ENCODE peak calls at places on chromosomes 11 and 22, in five cellular contexts. J is astrocyte of the spinal cord, X is brain microvascular endothelial cell, N is fibroblast of mammary gland, M is body of pancreas. P is an unnamed sample.

GRCh38 chr22:36644333-36644757 is 59.2 kb downstream of the CACNG2 start:
- DNase-seq in J (peak), X (peak), M (peak), N (peak), P (peak)

GRCh38 chr11:125724125-125724524 is 22.0 kb upstream of the PATE1 start:
- DNase-seq in N (peak), M (no peak), X (peak), J (no peak), P (peak)

GRCh38 chr11:35598254-35599125 is 19.8 kb upstream of the FJX1 start:
- DNase-seq in J (no peak), N (no peak), X (no peak), M (peak), P (no peak)

GRCh38 chr11:118914178-118914918 is 11.4 kb downstream of the BCL9L start:
- DNase-seq in M (peak), J (no peak), N (no peak), X (no peak), P (no peak)

GRCh38 chr11:17633987-17634775 is 85.2 kb upstream of the MYOD1 start:
- DNase-seq in M (no peak), N (no peak), J (no peak), X (no peak), P (no peak)

GRCh38 chr11:65672982-65673381 is 10.3 kb upstream of the RELA start:
- DNase-seq in M (no peak), X (no peak), J (no peak), N (no peak), P (no peak)

GRCh38 chr22:44151661-44152060 is 29.1 kb upstream of the PARVG start:
- DNase-seq in X (peak), M (no peak), N (peak), J (peak), P (peak)

GRCh38 chr22:25148149-25148691 is 51.4 kb upstream of the CRYBB3 start:
- DNase-seq in M (peak), X (no peak), N (no peak), J (no peak), P (no peak)

GRCh38 chr11:95697614-95698408 is 91.8 kb downstream of the FAM76B start:
- DNase-seq in M (no peak), X (no peak), N (no peak), J (no peak), P (no peak)

GRCh38 chr11:66020618-66021357 is 5.5 kb downstream of the CATSPER1 start:
- DNase-seq in N (peak), M (peak), X (peak), J (peak), P (peak)

GRCh38 chr22:31020334-31020733 is 51.3 kb downstream of the TUG1 start:
- DNase-seq in X (no peak), N (no peak), M (no peak), J (no peak), P (no peak)

GRCh38 chr11:76653674-76654309 is 16.8 kb downstream of the LRRC32 start:
- DNase-seq in N (peak), J (peak), M (peak), X (no peak), P (peak)

GRCh38 chr11:96015911-96016565 is 92.1 kb upstream of the MTMR2 start:
- DNase-seq in N (no peak), X (no peak), M (no peak), J (no peak), P (no peak)

GRCh38 chr11:34427171-34427805 is 11.4 kb upstream of the CAT start:
- DNase-seq in X (peak), N (peak), M (no peak), J (peak), P (peak)

GRCh38 chr22:36369004-36369921 is 18.5 kb downstream of the MYH9 start:
- DNase-seq in X (no peak), J (peak), M (no peak), N (no peak), P (no peak)

GRCh38 chr11:13861411-13861810 is 101.1 kb upstream of the SPON1 start:
- DNase-seq in M (no peak), N (no peak), X (no peak), J (no peak), P (no peak)

GRCh38 chr11:93842461-93842860 is 8.0 kb downstream of the VSTM5 start:
- DNase-seq in J (peak), M (peak), X (peak), N (peak), P (peak)

GRCh38 chr22:35684270-35684700 is 33.4 kb upstream of the APOL5 start:
- DNase-seq in X (peak), N (peak), J (peak), M (peak), P (peak)

GRCh38 chr11:133934599-133935550 is 21.9 kb downstream of the IGSF9B start:
- DNase-seq in N (peak), J (no peak), M (no peak), X (peak), P (peak)

GRCh38 chr11:8331767-8332166 is 68.1 kb upstream of the LMO1 start:
- DNase-seq in J (peak), N (no peak), X (peak), M (no peak), P (no peak)

GRCh38 chr11:61162092-61162935 is 1.1 kb upstream of the VPS37C start:
- DNase-seq in N (peak), X (peak), M (peak), J (peak), P (peak)

GRCh38 chr11:115290479-115291390 is 213.5 kb downstream of the CADM1 start:
- DNase-seq in X (no peak), N (no peak), M (no peak), J (no peak), P (no peak)

GRCh38 chr11:11657101-11657935 is 35.5 kb upstream of the GALNT18 start:
- DNase-seq in M (no peak), J (no peak), X (no peak), N (no peak), P (no peak)

GRCh38 chr11:19419813-19420212 is 179.1 kb upstream of the E2F8 start:
- DNase-seq in X (no peak), J (no peak), N (peak), M (no peak), P (peak)

GRCh38 chr11:22822204-22822603 is 7.4 kb downstream of the SVIP start:
- DNase-seq in X (no peak), J (no peak), N (no peak), M (no peak), P (no peak)

GRCh38 chr11:130528301-130528651 is 79.8 kb downstream of the ADAMTS15 start:
- DNase-seq in X (no peak), N (peak), J (no peak), M (no peak), P (no peak)

GRCh38 chr11:64729851-64730382 is 6.9 kb upstream of the NRXN2 start:
- DNase-seq in X (no peak), J (no peak), N (no peak), M (peak), P (no peak)

GRCh38 chr11:131888230-131888826 is 517.9 kb downstream of the NTM start:
- DNase-seq in X (peak), J (peak), N (peak), M (no peak), P (peak)

GRCh38 chr11:12005476-12005875 is 3.0 kb downstream of the DKK3 start:
- DNase-seq in X (no peak), M (no peak), J (peak), N (peak), P (peak)

GRCh38 chr11:114395776-114396175 is 4.5 kb downstream of the C11orf71 start:
- DNase-seq in M (no peak), N (peak), X (no peak), J (no peak), P (no peak)

GRCh38 chr11:115765803-115766239 is 261.6 kb upstream of the CADM1 start:
- DNase-seq in N (no peak), J (no peak), M (no peak), X (no peak), P (no peak)

GRCh38 chr22:35601743-35602633 is 15.1 kb downstream of the MB start:
- DNase-seq in M (peak), J (peak), N (peak), X (peak), P (peak)

GRCh38 chr11:113457784-113458183 is 17.4 kb downstream of the DRD2 start:
- DNase-seq in N (no peak), X (no peak), M (no peak), J (no peak), P (no peak)

GRCh38 chr11:133911169-133911568 is 45.6 kb downstream of the IGSF9B start:
- DNase-seq in N (no peak), X (no peak), M (no peak), J (no peak), P (no peak)

DNA sequence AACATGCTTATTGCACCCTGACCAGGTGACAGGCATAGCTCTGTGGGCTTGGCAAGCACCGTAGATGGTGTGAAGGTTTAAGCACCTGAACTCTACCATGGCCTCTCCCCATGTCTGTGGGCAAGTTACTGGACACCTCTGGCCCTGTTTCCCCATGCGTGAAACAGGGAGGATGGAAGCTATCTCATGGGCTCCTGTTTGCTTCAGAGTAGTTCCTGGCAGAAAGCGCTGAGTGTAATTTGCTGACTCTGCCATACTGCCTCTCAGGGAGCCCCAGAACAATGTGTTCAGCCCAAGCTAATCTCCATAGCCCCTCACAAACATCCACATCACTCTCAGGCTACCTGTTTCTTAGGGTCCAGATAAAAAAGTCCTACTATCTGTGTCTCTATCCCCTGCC is 2.4 kb downstream of the CBX6 start:
- DNase-seq in M (no peak), X (no peak), J (no peak), N (no peak), P (no peak)
- H3K4me3 ChIP-seq in M (no peak), X (no peak), J (no peak), N (no peak), P (no peak)

GRCh38 chr22:20243176-20243544 is 25.0 kb downstream of the RTN4R start:
- DNase-seq in M (no peak), J (no peak), X (no peak), N (no peak), P (no peak)

GRCh38 chr22:20244250-20244648 is 23.9 kb downstream of the RTN4R start:
- DNase-seq in J (no peak), M (no peak), N (no peak), X (no peak), P (no peak)

GRCh38 chr22:20242393-20243175 is 25.5 kb downstream of the RTN4R start:
- DNase-seq in X (no peak), M (no peak), J (no peak), N (no peak), P (no peak)

GRCh38 chr22:20244744-20245576 is 23.2 kb downstream of the RTN4R start:
- DNase-seq in M (no peak), J (no peak), X (no peak), N (no peak), P (no peak)

DNA sequence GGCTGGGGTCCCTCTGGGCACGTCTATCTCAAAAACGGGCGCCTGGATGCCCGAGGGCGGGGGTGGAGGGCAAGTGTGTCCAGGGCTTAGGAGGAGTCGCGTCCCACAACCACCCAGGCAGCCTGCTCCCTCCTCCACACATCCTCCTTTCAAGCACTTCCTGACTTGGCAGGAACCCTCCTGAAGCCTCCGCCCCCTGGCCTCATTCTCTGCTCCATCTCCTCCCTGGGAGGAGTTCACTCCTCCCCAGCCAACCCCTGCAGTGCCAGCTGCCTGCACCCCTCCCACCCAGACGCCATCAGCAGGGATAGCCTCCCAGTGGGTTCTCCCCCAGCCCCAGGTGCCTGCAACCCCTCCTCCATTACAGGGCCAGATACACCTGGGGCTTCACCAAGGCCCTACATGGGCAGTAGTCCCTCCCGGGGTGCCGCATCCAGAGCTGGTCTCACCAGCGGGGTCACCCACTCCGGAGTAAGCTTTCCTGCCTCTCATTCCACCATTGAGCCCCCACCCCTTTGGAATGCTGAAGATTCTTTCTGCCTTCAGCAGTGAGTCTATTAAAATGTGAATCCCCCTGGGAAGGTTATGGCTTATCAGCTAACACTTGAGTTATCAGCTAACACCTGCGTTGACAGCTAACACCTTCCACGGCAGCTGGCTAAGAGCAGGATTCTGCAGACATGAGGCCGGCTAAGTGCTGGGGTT is 24.4 kb downstream of the RTN4R start:
- DNase-seq in J (peak), N (peak), M (peak), X (peak), P (peak)
- H3K4me3 ChIP-seq in J (no peak), N (no peak), M (no peak), X (no peak), P (no peak)

GRCh38 chr11:41392591-41392990 is 66.9 kb downstream of the LRRC4C start:
- DNase-seq in X (no peak), J (no peak), N (no peak), M (no peak), P (no peak)

GRCh38 chr11:41400124-41400523 is 59.3 kb downstream of the LRRC4C start:
- DNase-seq in X (no peak), J (no peak), M (no peak), N (no peak), P (no peak)

GRCh38 chr11:41398175-41398574 is 61.3 kb downstream of the LRRC4C start:
- DNase-seq in M (no peak), J (no peak), X (no peak), N (no peak), P (no peak)

DNA sequence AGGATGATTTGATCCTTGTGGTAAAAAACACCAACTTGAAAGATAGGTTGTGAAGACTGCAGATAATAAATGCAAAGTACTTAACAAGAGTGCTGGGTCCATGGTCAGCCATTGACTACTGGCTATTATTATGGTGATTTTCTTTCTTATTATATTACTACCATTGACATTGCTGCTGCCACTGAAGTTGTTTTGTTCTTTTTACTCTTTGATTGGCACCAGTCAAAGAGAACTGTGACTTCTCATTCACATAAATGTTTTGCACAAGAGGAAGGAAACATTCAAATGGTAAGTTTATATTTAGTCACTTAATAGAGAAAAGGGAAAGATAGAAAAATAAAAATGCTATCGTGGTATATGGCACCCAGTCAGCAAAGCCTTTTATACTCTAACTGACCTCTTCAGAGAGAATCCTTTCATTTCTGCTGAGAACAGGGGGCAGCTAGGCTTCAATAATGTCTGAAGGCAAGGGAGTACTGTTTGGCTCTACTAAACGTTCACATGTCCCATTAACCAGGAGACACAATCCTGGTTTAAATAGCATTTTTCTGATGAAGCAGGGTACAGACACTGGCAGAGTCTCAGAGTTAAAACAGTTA is 64.8 kb downstream of the LRRC4C start:
- DNase-seq in M (no peak), J (no peak), X (no peak), N (no peak), P (no peak)
- H3K4me3 ChIP-seq in M (no peak), J (no peak), X (no peak), N (no peak), P (no peak)

GRCh38 chr22:26777402-26777801 is 120.0 kb downstream of the MIAT start:
- DNase-seq in M (no peak), X (no peak), J (no peak), N (no peak), P (peak)
- H3K4me3 ChIP-seq in M (no peak), X (no peak), J (no peak), N (no peak), P (no peak)

GRCh38 chr11:67290801-67291200 is 1.7 kb downstream of the ANKRD13D start:
- DNase-seq in X (no peak), J (peak), N (peak), M (no peak), P (peak)
- H3K4me3 ChIP-seq in X (peak), J (no peak), N (no peak), M (no peak), P (peak)

DNA sequence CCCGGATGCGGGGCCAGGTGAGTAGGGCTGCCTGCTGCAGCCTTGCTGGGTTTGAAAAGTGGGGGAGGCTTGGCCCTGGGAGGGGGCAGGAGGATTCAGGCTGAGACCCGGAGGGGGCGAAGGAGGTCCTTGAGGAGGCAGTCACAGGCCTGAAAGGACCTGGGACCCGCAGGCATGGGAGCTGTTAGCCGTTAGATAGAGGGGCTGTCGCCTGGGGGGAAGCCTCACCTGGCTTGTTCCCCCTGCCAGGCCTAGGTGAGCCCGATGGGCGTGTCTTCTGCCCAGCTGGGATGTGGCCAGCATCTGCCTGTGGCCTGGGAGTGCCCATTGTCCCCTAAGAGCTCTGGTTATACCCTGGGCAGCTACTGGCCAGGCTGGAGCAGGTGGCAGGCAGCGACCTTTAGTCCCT is 1.8 kb upstream of the DUSP8 start:
- DNase-seq in J (no peak), N (no peak), X (no peak), M (peak), P (no peak)
- H3K4me3 ChIP-seq in J (no peak), N (no peak), X (no peak), M (no peak), P (no peak)

DNA sequence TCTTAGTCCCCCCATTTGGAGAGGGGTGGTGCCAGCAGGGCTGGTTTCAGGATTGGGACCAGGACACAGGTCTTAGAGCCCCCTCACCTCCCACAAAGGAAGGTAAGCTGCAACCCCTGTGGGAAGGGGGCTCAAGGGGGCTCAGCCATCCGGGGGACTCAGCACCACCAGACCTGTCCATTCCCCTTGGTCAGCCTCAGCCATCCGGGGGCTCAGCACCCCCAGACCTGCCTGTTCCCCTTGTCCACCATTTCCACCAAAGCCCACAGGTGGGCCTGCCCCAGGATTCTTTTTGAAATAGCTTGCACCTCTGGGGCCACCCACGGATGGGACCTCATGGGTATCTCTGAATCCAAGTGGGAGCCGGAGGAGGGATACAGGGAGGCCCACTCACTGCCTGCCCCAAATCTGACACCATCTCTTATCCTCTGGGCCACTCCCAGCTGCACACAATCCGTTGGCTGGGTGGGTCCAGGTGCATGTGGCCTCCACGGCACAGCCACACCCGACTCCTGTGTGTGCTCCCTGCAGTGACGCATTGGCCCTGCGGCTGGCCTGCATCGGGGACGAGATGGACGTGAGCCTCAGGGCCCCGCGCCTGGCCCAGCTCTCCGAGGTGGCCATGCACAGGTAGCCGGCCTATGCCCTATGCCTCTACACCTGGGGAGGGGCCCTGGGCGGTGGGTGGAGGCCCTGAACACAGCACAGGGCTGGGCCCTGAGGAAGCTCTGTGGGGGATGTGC is 15.9 kb downstream of the MCAT start:
- DNase-seq in J (no peak), X (no peak), M (no peak), N (no peak), P (no peak)
- H3K4me3 ChIP-seq in J (no peak), X (no peak), M (no peak), N (no peak), P (no peak)

DNA sequence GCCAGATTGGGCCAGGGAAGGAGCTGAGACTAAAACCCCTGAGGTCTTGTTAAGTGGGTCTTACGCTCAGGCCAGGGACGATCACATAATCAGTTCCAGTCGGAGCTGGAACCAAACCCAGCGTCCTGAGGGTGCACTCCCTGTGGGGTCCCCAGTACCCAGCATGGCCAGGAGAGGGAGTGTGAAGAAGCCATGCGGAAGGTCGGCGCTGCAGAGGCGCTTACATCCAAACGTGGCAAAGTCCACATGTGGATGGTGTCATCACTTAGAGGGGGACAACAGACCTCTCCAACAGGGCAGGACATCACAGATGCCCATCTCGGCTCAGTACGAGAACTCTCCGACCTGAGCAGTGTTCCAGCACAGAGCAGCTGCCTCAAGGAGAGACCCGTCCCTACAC is 8.3 kb downstream of the ATP5MGL start:
- DNase-seq in X (no peak), M (no peak), N (no peak), J (no peak), P (no peak)
- H3K4me3 ChIP-seq in X (no peak), M (no peak), N (no peak), J (no peak), P (no peak)

P was measured in fibroblast of the aortic adventitia.